ENCODE peak calls at places on chromosomes 6 and 20, in four cellular contexts. D, R, K and U are unnamed samples. For H3K27me3, the result is how much of the 10 kb centered on the place peaks cover.

GRCh38 chr20:37543828-37544227 is 16.2 kb upstream of the BLCAP start:
- DNase-seq in K (no peak), R (no peak), D (peak), U (no peak)

GRCh38 chr20:37856932-37857660 is 45.8 kb upstream of the VSTM2L start:
- DNase-seq in R (no peak), K (no peak), D (no peak), U (no peak)

GRCh38 chr6:143197377-143197776 is 136.7 kb downstream of the AIG1 start:
- DNase-seq in D (no peak), R (no peak), K (no peak), U (no peak)

GRCh38 chr6:137202078-137202477 is 17.1 kb downstream of the IFNGR1 start:
- DNase-seq in K (no peak), D (no peak), R (no peak), U (no peak)

GRCh38 chr20:62665826-62666735 is 23.8 kb downstream of the SLCO4A1 start:
- DNase-seq in K (no peak), D (no peak), R (no peak), U (no peak)

GRCh38 chr20:13703265-13703664 is 64.5 kb upstream of the TASP1 start:
- DNase-seq in K (no peak), R (no peak), D (no peak), U (no peak)

GRCh38 chr6:166162599-166163342 is 4.9 kb downstream of the TBXT start:
- DNase-seq in K (no peak), D (no peak), R (no peak), U (peak)

GRCh38 chr6:25652007-25652515 is at the start of gene SCGN:
- DNase-seq in R (peak), K (no peak), D (peak), U (no peak)

GRCh38 chr6:159969204-159969912 is 476 bp downstream of the IGF2R start:
- DNase-seq in R (peak), D (no peak), K (peak), U (peak)

GRCh38 chr20:61719691-61720347 is 345.9 kb downstream of the TAF4 start:
- DNase-seq in K (no peak), D (no peak), R (no peak), U (no peak)

GRCh38 chr6:137237413-137238170 is 18.4 kb upstream of the IFNGR1 start:
- DNase-seq in R (no peak), K (no peak), D (no peak), U (no peak)

GRCh38 chr20:57705103-57705899 is 4.5 kb downstream of the PMEPA1 start:
- DNase-seq in R (no peak), D (no peak), K (no peak), U (no peak)

GRCh38 chr6:124795879-124796838 is 166.1 kb upstream of the RNF217 start:
- DNase-seq in K (no peak), D (peak), R (no peak), U (no peak)

GRCh38 chr6:14742171-14742570 is 503.7 kb upstream of the JARID2 start:
- DNase-seq in K (no peak), D (no peak), R (no peak), U (no peak)

GRCh38 chr6:116556065-116556464 is 2.5 kb downstream of the CALHM4 start:
- DNase-seq in K (no peak), R (no peak), D (no peak), U (no peak)

GRCh38 chr20:14925286-14925685 is 587.9 kb upstream of the FLRT3 start:
- DNase-seq in R (no peak), D (no peak), K (no peak), U (no peak)

GRCh38 chr6:122717350-122717749 is 62.2 kb upstream of the FABP7 start:
- DNase-seq in D (no peak), K (no peak), R (no peak), U (no peak)

GRCh38 chr6:101645770-101646169 is 252.3 kb downstream of the GRIK2 start:
- DNase-seq in R (no peak), K (no peak), D (no peak), U (no peak)

GRCh38 chr6:101640131-101640530 is 246.6 kb downstream of the GRIK2 start:
- DNase-seq in R (no peak), K (no peak), D (no peak), U (no peak)
- H3K27me3 ChIP-seq in R (under half), K (under half), D (under half), U (under half)

GRCh38 chr6:18141805-18142590 is 12.9 kb downstream of the TPMT start:
- DNase-seq in R (no peak), D (no peak), K (no peak), U (no peak)
- TF ChIP-seq POLR2A in R (no peak), D (no peak), K (no peak), U (no peak)

DNA sequence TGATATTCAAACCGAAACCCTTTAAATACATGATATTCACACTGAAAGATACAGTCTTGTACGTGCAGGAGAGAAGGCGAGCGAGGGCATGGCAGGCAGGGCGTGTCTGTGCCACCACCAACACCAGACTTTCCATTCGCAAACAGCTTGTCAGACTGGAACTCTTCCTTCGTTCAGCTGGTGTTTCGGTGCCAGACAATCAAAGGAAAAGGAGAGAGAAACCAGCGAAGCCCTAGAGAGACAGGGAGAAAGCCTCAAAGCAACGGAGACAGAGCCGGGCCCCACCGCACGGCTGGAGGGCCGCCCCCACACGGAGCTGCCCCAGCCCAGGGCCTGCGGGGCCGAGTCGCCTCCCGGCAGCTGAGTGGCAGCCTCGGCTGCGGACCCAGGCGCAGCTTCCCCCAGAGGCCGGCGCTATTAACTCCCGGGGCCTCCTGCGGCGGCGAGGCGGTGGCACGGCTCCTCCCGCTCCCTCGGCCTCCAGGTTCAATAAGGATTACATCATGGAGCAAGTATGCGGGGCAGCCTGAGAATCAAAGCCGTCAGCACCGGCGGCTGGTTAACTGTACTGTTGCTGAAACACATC is 32.1 kb upstream of the NR2E1 start:
- DNase-seq in R (peak), D (peak), K (peak), U (peak)
- H3K27ac ChIP-seq in R (peak), D (peak), K (no peak), U (peak)

DNA sequence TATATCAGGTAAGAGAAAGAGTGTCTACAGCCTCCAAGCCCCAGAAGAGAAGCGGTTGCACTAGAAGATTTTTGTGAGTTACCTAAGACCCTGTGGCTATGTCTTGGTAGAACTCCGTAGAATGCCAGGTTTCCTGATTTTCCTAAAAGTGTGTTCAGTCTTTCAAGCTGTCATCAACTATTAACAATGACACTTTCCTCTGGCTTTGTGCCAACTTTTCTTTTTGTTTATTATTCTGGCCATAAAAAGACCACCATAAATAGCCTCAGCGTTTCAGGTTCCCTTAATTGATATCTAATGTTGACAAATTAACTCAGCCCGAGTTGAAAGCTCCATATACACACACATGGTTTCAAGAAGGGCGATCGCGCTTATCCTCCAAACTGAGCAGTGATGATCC is 1.2 kb downstream of the PAK5 start:
- DNase-seq in K (no peak), D (no peak), R (no peak), U (no peak)
- H3K27me3 ChIP-seq in K (under half), D (under half), R (under half), U (under half)

DNA sequence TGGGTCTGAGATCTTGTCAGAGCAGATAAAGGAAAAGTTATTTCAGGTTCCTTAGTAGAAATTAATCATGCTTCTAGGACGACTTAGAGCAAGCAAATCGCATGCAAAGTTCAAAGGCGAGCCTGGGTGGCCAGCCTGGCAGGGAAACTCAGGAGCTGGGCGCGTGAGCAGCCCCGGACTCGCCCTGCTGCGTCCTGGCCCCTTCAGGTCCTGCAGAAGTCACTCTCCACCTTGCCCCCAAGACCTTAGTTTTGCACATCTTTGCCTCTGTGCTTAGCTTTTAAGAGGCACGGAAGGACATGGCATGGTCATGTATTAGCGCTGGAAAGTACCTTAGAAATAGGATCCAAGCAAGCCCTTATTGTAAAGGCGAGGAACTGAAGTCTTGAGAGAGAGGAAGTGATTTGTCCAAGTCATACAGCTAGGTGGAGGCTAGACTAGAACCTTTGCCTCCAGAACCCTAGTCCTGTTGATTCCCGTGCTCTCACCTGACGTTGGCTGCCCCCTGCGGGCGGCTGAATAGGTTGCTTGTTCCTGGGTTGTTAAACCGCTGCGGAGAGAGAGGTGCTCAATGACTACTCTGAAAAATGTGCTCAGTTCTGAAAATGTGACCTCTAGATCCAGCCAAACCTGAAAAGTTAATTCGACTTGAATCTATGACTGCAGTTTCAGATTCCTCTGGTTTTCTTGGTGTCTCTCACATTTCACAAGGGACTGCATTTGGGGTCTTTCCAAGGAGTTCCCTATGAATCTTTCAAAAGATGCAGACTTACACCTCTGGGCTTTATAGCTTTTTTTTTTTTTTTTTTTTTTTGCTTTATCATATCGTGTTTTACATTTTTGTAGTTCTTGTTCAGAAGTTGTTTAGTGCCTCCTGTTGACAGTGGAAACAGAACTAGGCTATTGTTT is 2.7 kb downstream of the MYB start:
- DNase-seq in K (no peak), D (no peak), R (no peak), U (no peak)
- TF ChIP-seq POLR2A in K (no peak), D (no peak), R (no peak), U (no peak)

GRCh38 chr6:13524801-13525508 is 37.6 kb upstream of the GFOD1 start:
- DNase-seq in R (no peak), D (no peak), K (no peak), U (no peak)

GRCh38 chr6:13526339-13526717 is 38.9 kb upstream of the GFOD1 start:
- DNase-seq in R (no peak), D (no peak), K (no peak), U (no peak)

GRCh38 chr6:13523826-13524622 is 36.6 kb upstream of the GFOD1 start:
- DNase-seq in K (no peak), D (no peak), R (no peak), U (no peak)

GRCh38 chr6:13519839-13520238 is 32.4 kb upstream of the GFOD1 start:
- DNase-seq in D (no peak), R (no peak), K (no peak), U (no peak)

DNA sequence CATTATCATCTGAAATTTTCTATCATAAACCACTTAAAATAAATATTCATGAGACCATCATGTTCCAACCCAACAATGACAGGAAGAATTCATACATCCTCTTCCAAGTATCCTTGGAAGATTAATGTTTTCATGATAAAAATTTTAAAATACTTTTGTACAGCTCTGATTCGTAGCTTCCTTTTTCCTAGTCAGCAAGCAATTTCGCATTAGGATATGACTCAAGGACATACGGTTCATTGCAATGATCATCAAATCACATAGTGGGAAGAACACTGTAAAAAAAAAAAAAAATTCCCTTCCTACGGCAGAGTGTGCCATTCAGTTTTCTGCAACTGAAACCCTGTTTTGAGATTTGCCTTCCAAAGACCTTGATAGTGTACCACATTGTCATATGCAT is 35.2 kb upstream of the GFOD1 start:
- DNase-seq in K (no peak), D (no peak), R (no peak), U (no peak)
- H3K27ac ChIP-seq in K (peak), D (no peak), R (no peak), U (no peak)

DNA sequence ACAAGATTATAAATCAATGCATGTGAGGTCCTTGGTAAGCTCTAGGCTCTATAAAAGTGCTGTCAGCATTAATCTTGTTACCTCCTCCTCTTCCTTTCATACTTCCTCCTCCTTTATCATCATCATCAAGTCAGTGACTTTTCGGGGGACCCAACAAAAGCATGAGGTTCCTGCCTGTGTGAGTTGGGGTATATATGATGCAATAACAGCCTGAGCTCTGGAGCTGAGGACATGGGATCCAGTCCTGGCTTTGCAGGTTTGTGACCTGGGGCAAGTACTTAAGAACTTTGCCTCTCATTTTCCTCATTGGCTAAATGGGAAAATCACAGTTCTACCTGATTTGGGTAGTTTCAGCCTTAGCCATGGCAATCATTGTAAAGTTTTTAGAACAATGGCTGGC is 7.1 kb upstream of the PHACTR3 start:
- DNase-seq in R (no peak), K (no peak), D (no peak), U (no peak)
- H3K27me3 ChIP-seq in R (under half), K (under half), D (under half), U (under half)

GRCh38 chr20:50323209-50323608 is 132.6 kb downstream of the CEBPB start:
- DNase-seq in R (no peak), K (no peak), D (no peak), U (peak)

GRCh38 chr20:50321797-50322480 is 131.3 kb downstream of the CEBPB start:
- DNase-seq in R (no peak), D (no peak), K (peak), U (peak)

GRCh38 chr20:50322703-50323131 is 132.1 kb downstream of the CEBPB start:
- DNase-seq in R (no peak), D (no peak), K (no peak), U (peak)

GRCh38 chr20:50320005-50320909 is 129.6 kb downstream of the CEBPB start:
- DNase-seq in K (no peak), R (no peak), D (no peak), U (peak)

GRCh38 chr20:50320910-50321796 is 130.5 kb downstream of the CEBPB start:
- DNase-seq in K (peak), D (peak), R (peak), U (peak)
- TF ChIP-seq POLR2A in K (peak), D (peak), R (peak), U (peak)